ENCODE peak calls at places on chromosomes 4 and X, in six cellular contexts. B, D, Q, Z, C and T are unnamed samples.

GRCh38 chr4:8276358-8277240 is 7.0 kb downstream of the HTRA3 start:
- DNase-seq in C (peak; percentile 81), D (no peak), B (no peak), Z (no peak), Q (no peak), T (no peak)

GRCh38 chr4:6268650-6269399 is 825 bp upstream of the WFS1 start:
- DNase-seq in Q (no peak), Z (no peak), B (no peak), D (no peak), C (no peak), T (no peak)

GRCh38 chr4:107951551-107951950 is 20.2 kb downstream of the CYP2U1 start:
- DNase-seq in Q (peak; percentile 23), D (peak; percentile 5), C (no peak), Z (no peak), B (no peak), T (no peak)

GRCh38 chr4:184825394-184826314 is at the start of gene ACSL1:
- DNase-seq in B (peak; percentile 64), Q (no peak), Z (peak; percentile 88), D (peak; percentile 92), C (no peak), T (no peak)

GRCh38 chrX:108261541-108262218 is 170.1 kb downstream of the ATG4A start:
- DNase-seq in B (no peak), Z (no peak), C (no peak), D (peak; percentile 11), Q (peak; percentile 92), T (no peak)

GRCh38 chr4:182837831-182838230 is 79.4 kb downstream of the DCTD start:
- DNase-seq in Z (no peak), B (no peak), C (no peak), D (no peak), Q (no peak), T (no peak)

GRCh38 chr4:107862658-107863057 is 37.9 kb downstream of the SGMS2 start:
- DNase-seq in C (no peak), Q (peak; percentile 59), D (peak; percentile 71), Z (no peak), B (no peak), T (no peak)

GRCh38 chr4:173752610-173753009 is 222.6 kb upstream of the HAND2 start:
- DNase-seq in D (no peak), Z (peak; percentile 10), C (no peak), Q (peak; percentile 1), B (no peak), T (no peak)

GRCh38 chr4:100317032-100317864 is 127.0 kb upstream of the DDIT4L start:
- DNase-seq in Z (no peak), B (no peak), D (no peak), C (no peak), Q (no peak), T (no peak)

GRCh38 chr4:23312686-23313085 is 577.2 kb downstream of the PPARGC1A start:
- DNase-seq in D (no peak), B (no peak), Z (no peak), Q (no peak), C (no peak), T (no peak)

GRCh38 chr4:78652282-78652876 is 100.8 kb downstream of the ANXA3 start:
- DNase-seq in Z (peak; percentile 74), B (no peak), D (no peak), C (no peak), Q (no peak), T (no peak)

GRCh38 chr4:100278567-100278966 is 88.3 kb upstream of the DDIT4L start:
- DNase-seq in Q (no peak), C (no peak), Z (no peak), D (no peak), B (no peak), T (no peak)

GRCh38 chr4:56296449-56296990 is 90.8 kb downstream of the AASDH start:
- DNase-seq in B (no peak), Z (no peak), C (no peak), Q (no peak), D (no peak), T (no peak)

GRCh38 chrX:9671998-9672397 is 93.6 kb downstream of the GPR143 start:
- DNase-seq in C (no peak), Z (no peak), Q (no peak), B (no peak), D (no peak), T (no peak)

GRCh38 chr4:60033826-60034225 is 1166.3 kb upstream of the ADGRL3 start:
- DNase-seq in Z (no peak), C (no peak), Q (no peak), B (no peak), D (no peak), T (no peak)